ENCODE peak calls at places on chromosome 16, in six cellular contexts. J, I, U, W, B and N are unnamed samples.

GRCh38 chr16:28846933-28847273 is 755 bp upstream of the TUFM start:
- DNase-seq in U (no peak), J (no peak), W (no peak), B (no peak), I (no peak), N (no peak)

GRCh38 chr16:27781195-27781524 is 231.2 kb downstream of the KATNIP start:
- DNase-seq in I (no peak), U (no peak), B (no peak), W (peak), J (peak), N (no peak)

GRCh38 chr16:51416921-51417320 is 265.9 kb upstream of the SALL1 start:
- DNase-seq in J (peak), W (no peak), B (peak), I (no peak), U (no peak), N (no peak)

GRCh38 chr16:53768167-53768566 is 64.2 kb downstream of the FTO start:
- DNase-seq in J (no peak), B (no peak), W (no peak), I (no peak), U (no peak), N (no peak)

GRCh38 chr16:55508941-55509920 is at the start of gene LPCAT2:
- DNase-seq in J (peak), U (peak), B (peak), W (peak), I (no peak), N (peak)

GRCh38 chr16:1909661-1910231 is 8.5 kb downstream of the HS3ST6 start:
- DNase-seq in U (no peak), I (no peak), B (no peak), J (no peak), W (no peak), N (no peak)

GRCh38 chr16:7150230-7150629 is 182.4 kb upstream of the RBFOX1 start:
- DNase-seq in I (no peak), U (no peak), B (no peak), W (no peak), J (no peak), N (no peak)

GRCh38 chr16:14483819-14484385 is 146.2 kb downstream of the PARN start:
- DNase-seq in I (no peak), U (no peak), J (no peak), B (no peak), W (no peak), N (no peak)

GRCh38 chr16:27314161-27314723 is 468 bp downstream of the IL4R start:
- DNase-seq in W (peak), B (peak), J (peak), I (peak), U (peak), N (peak)

GRCh38 chr16:88116121-88116900 is 165.1 kb downstream of the BANP start:
- DNase-seq in I (no peak), B (peak), W (no peak), U (no peak), J (peak), N (no peak)

GRCh38 chr16:4313563-4314531 is 2.0 kb upstream of the GLIS2 start:
- DNase-seq in W (no peak), J (peak), B (no peak), I (no peak), U (peak), N (no peak)

GRCh38 chr16:87335968-87336849 is 19.0 kb upstream of the C16orf95 start:
- DNase-seq in J (no peak), I (no peak), B (no peak), U (no peak), W (no peak), N (no peak)

GRCh38 chr16:1823821-1824220 is 2.8 kb downstream of the HAGH start:
- DNase-seq in J (peak), I (no peak), W (no peak), U (peak), B (no peak), N (no peak)

GRCh38 chr16:28167221-28167620 is 44.5 kb downstream of the XPO6 start:
- DNase-seq in U (no peak), I (no peak), J (no peak), B (no peak), W (no peak), N (no peak)

GRCh38 chr16:234468-235305 is at the start of gene FAM234A:
- DNase-seq in J (peak), B (peak), I (peak), W (peak), U (peak), N (peak)

GRCh38 chr16:71421911-71422310 is 19.9 kb downstream of the TLE7 start:
- DNase-seq in W (peak), I (peak), B (no peak), J (no peak), U (peak), N (no peak)

GRCh38 chr16:10256855-10257641 is 74.8 kb upstream of the GRIN2A start:
- DNase-seq in J (peak), I (peak), W (no peak), U (peak), B (peak), N (no peak)

DNA sequence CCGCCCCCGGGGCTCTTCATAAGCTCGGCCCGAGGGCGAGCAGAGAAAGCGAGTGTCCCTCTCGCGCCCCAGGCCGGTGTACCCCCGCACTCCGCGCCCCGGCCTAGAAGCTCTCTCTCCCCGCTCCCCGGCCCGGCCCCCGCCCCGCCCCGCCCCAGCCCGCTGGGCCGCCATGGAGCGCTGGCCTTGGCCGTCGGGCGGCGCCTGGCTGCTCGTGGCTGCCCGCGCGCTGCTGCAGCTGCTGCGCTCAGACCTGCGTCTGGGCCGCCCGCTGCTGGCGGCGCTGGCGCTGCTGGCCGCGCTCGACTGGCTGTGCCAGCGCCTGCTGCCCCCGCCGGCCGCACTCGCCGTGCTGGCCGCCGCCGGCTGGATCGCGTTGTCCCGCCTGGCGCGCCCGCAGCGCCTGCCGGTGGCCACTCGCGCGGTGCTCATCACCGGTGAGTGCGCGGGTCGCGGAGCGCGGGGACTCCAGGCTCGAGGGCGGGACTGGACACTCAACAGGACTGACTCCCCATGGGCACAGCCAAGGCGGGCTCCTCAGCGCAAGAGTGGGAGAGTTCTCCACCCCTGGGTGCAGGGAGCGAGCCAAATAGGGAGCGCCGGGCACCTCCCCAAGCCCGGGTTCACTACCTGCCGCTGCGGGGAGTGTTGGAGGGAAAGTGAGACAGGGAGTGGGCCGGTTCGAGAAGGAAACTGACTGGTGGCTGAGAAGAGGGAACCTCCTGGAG is at the start of gene HSD11B2:
- DNase-seq in I (no peak), W (no peak), B (no peak), U (peak), J (no peak), N (no peak)
- H3K4me3 ChIP-seq in I (peak), W (peak), B (peak), U (peak), J (peak), N (peak)

GRCh38 chr16:57923841-57924240 is 47.1 kb downstream of the CNGB1 start:
- DNase-seq in I (no peak), J (no peak), W (no peak), U (no peak), B (no peak), N (no peak)

GRCh38 chr16:57924514-57924913 is 46.4 kb downstream of the CNGB1 start:
- DNase-seq in W (no peak), I (no peak), B (no peak), J (no peak), U (no peak), N (no peak)

GRCh38 chr16:57923418-57923817 is 47.5 kb downstream of the CNGB1 start:
- DNase-seq in B (no peak), I (no peak), W (no peak), U (no peak), J (no peak), N (no peak)

GRCh38 chr16:57926041-57926440 is 44.9 kb downstream of the CNGB1 start:
- DNase-seq in B (no peak), I (no peak), W (no peak), U (no peak), J (no peak), N (no peak)

GRCh38 chr16:57925310-57925709 is 45.6 kb downstream of the CNGB1 start:
- DNase-seq in W (no peak), J (no peak), B (no peak), U (no peak), I (no peak), N (no peak)
- TF ChIP-seq CTCF in W (no peak), J (no peak), B (no peak), U (no peak), I (no peak), N (no peak)

GRCh38 chr16:85399583-85400284 is 213.4 kb upstream of the GSE1 start:
- DNase-seq in I (no peak), J (no peak), W (peak), U (no peak), B (no peak), N (no peak)
- H3K4me3 ChIP-seq in I (no peak), J (no peak), W (no peak), U (no peak), B (no peak), N (no peak)

GRCh38 chr16:85055503-85056210 is 28.1 kb downstream of the KIAA0513 start:
- DNase-seq in J (peak), I (peak), U (no peak), B (peak), W (no peak), N (no peak)

GRCh38 chr16:85057948-85058347 is 30.4 kb downstream of the KIAA0513 start:
- DNase-seq in U (no peak), I (no peak), B (no peak), W (no peak), J (no peak), N (no peak)

GRCh38 chr16:85057212-85057889 is 29.8 kb downstream of the KIAA0513 start:
- DNase-seq in I (no peak), U (peak), J (no peak), W (no peak), B (no peak), N (no peak)

GRCh38 chr16:85054948-85055502 is 27.4 kb downstream of the KIAA0513 start:
- DNase-seq in I (no peak), W (no peak), B (no peak), J (no peak), U (no peak), N (no peak)

DNA sequence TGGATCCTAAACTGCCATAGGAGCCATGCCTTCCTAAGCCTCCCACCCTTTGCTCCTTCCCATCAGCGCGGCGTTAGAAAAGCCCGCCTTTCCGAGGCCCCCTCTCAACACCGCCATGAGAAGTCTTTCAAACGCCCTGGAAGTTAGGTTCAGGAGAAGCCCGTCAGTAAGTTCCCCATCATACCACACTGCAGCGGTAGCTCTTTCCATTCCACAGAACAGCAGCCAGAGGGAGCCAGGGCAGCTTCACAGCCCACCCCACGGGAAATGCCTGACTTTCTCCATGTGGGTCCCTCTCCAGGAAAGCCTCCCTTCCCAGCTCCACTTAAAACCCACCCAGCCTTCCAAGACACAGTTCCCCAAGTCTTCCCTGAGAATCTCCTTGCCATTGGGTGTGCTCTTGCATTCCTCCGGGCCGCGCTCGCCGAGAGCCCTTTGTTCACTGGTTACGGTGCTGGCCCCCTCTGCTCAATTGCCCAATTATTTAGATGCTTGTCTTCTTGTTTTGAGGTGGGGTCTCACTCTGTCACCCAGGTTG is 28.7 kb downstream of the KIAA0513 start:
- DNase-seq in J (peak), W (no peak), U (peak), B (no peak), I (no peak), N (no peak)
- TF ChIP-seq CTCF in J (peak), W (peak), U (peak), B (peak), I (no peak), N (peak)

GRCh38 chr16:22425036-22425801 is 50.8 kb upstream of the CDR2 start:
- DNase-seq in I (no peak), U (no peak), B (no peak), W (peak), J (peak), N (no peak)
- H3K4me3 ChIP-seq in I (no peak), U (no peak), B (no peak), W (no peak), J (peak), N (no peak)